ENCODE peak calls at places on chromosomes 5 and 9, in seven cellular contexts. Z is uterus, Q is HFF-Myc, X is AG09309, R is spleen, N is gastrocnemius medialis, P is cardiac fibroblast. E is an unnamed sample.

GRCh38 chr5:112491257-112491656 is 72.2 kb upstream of the EPB41L4A start:
- DNase-seq in Z (no peak), Q (no peak), X (no peak), R (no peak), N (no peak), P (no peak), E (no peak)

GRCh38 chr9:1709347-1709746 is 305.8 kb upstream of the SMARCA2 start:
- DNase-seq in Z (no peak), Q (no peak), X (no peak), R (no peak), N (no peak), P (no peak), E (no peak)

GRCh38 chr9:85723220-85723619 is 18.5 kb downstream of the AGTPBP1 start:
- DNase-seq in Z (no peak), Q (no peak), X (no peak), R (peak), N (no peak), P (no peak), E (no peak)

GRCh38 chr9:20477940-20478620 is 144.2 kb downstream of the MLLT3 start:
- DNase-seq in Z (no peak), Q (no peak), X (no peak), R (no peak), N (no peak), P (peak), E (peak)

GRCh38 chr5:71719092-71719964 is at the start of gene CARTPT:
- DNase-seq in Z (no peak), Q (no peak), X (no peak), R (no peak), N (no peak), P (peak), E (no peak)

GRCh38 chr5:52356311-52356918 is 431.3 kb upstream of the ITGA1 start:
- DNase-seq in Z (no peak), Q (no peak), X (no peak), R (no peak), N (no peak), P (peak), E (no peak)

GRCh38 chr5:158648631-158649030 is 451.1 kb downstream of the EBF1 start:
- DNase-seq in Z (no peak), Q (no peak), X (no peak), R (no peak), N (no peak), P (no peak), E (no peak)

GRCh38 chr5:149151717-149152116 is 10.4 kb downstream of the ABLIM3 start:
- DNase-seq in Z (no peak), Q (no peak), X (no peak), R (no peak), N (no peak), P (peak), E (peak)

GRCh38 chr5:8905021-8905420 is 640.9 kb downstream of the SEMA5A start:
- DNase-seq in Z (no peak), Q (peak), X (peak), R (no peak), N (no peak), P (peak), E (peak)

GRCh38 chr9:104572612-104573011 is 3.6 kb downstream of the OR13C8 start:
- DNase-seq in Z (no peak), Q (no peak), X (no peak), R (no peak), N (no peak), P (no peak), E (no peak)

GRCh38 chr5:160649304-160649703 is 202.7 kb downstream of the ATP10B start:
- DNase-seq in Z (no peak), Q (no peak), X (no peak), R (no peak), N (no peak), P (no peak), E (no peak)

GRCh38 chr9:132873403-132873802 is 4.7 kb downstream of the AK8 start:
- DNase-seq in Z (no peak), Q (no peak), X (no peak), R (no peak), N (no peak), P (no peak), E (no peak)

GRCh38 chr9:110728058-110728457 is 59.5 kb downstream of the MUSK start:
- DNase-seq in Z (no peak), Q (no peak), X (no peak), R (no peak), N (no peak), P (no peak), E (no peak)

GRCh38 chr9:135819905-135820304 is 87.4 kb downstream of the CAMSAP1 start:
- DNase-seq in Z (no peak), Q (no peak), X (no peak), R (no peak), N (no peak), P (no peak), E (no peak)
- TF ChIP-seq CTCF in Z (no peak), Q (no peak), X (no peak), R (no peak), N (no peak), P (peak), E (peak)

GRCh38 chr9:100756217-100756616 is 178.3 kb downstream of the CAVIN4 start:
- DNase-seq in Z (no peak), Q (no peak), X (no peak), R (no peak), N (no peak), P (no peak), E (no peak)

GRCh38 chr9:100759166-100759565 is 181.3 kb downstream of the CAVIN4 start:
- DNase-seq in Z (no peak), Q (no peak), X (no peak), R (no peak), N (no peak), P (no peak), E (no peak)
- TF ChIP-seq CTCF in Z (no peak), Q (no peak), X (no peak), R (no peak), N (no peak), P (no peak), E (no peak)

DNA sequence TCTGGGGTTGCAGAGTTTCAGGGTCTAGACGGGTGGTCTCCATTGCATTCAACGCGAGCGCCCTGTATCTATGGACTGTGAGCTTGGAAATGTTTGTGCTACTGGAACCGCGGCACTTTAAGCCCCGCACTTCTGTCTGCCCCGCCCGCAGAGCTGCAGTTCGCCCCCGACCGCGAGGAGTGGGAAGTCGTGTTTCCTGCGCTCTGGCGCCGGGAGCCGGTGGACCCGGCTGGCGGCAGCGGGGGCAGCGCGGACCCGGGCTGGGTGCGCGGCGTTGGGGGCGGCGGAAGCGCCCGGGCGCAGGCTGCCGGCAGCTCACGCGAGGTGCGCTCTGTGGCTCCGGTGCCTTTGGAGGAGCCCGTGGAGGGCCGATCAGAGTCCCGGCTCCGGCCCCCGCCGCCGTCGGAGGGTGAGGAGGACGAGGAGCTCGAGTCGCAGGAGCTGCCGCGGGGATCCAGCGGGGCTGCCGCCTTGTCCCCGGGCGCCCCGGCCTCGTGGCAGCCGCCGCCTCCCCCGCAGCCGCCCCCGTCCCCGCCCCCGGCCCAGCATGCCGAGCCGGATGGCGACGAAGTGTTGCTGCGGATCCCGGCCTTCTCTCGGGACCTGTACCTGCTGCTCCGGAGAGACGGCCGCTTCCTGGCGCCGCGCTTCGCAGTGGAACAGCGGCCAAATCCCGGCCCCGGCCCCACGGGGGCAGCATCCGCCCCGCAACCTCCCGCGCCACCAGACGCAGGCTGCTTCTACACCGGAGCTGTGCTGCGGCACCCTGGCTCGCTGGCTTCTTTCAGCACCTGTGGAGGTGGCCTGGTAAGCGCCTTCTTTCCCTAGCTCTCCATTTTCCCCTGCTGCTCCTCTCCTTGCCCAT is 1.1 kb downstream of the ADAMTS19 start:
- DNase-seq in Z (peak), Q (no peak), X (no peak), R (peak), N (peak), P (peak), E (no peak)
- TF ChIP-seq CTCF in Z (no peak), Q (peak), X (no peak), R (no peak), N (no peak), P (peak), E (no peak)

GRCh38 chr5:123554601-123555000 is 42.6 kb downstream of the CSNK1G3 start:
- DNase-seq in Z (no peak), Q (no peak), X (no peak), R (no peak), N (no peak), P (no peak), E (no peak)
- TF ChIP-seq CTCF in Z (no peak), Q (no peak), X (no peak), R (no peak), N (no peak), P (no peak), E (no peak)

GRCh38 chr9:23587433-23587832 is 238.6 kb downstream of the ELAVL2 start:
- DNase-seq in Z (peak), Q (no peak), X (no peak), R (no peak), N (peak), P (no peak), E (no peak)
- TF ChIP-seq CTCF in Z (no peak), Q (no peak), X (no peak), R (no peak), N (no peak), P (no peak), E (no peak)

GRCh38 chr5:81297531-81297930 is 3.9 kb upstream of the ZCCHC9 start:
- DNase-seq in Z (no peak), Q (no peak), X (no peak), R (no peak), N (no peak), P (no peak), E (no peak)

GRCh38 chr5:81305783-81306182 is 4.4 kb downstream of the ZCCHC9 start:
- DNase-seq in Z (no peak), Q (no peak), X (no peak), R (no peak), N (no peak), P (no peak), E (no peak)

GRCh38 chr5:81303563-81303962 is 2.2 kb downstream of the ZCCHC9 start:
- DNase-seq in Z (no peak), Q (peak), X (peak), R (no peak), N (no peak), P (peak), E (peak)

GRCh38 chr5:81302596-81302995 is 1.2 kb downstream of the ZCCHC9 start:
- DNase-seq in Z (no peak), Q (no peak), X (no peak), R (no peak), N (no peak), P (no peak), E (no peak)

GRCh38 chr5:81301221-81302015 is at the start of gene ZCCHC9:
- DNase-seq in Z (peak), Q (peak), X (peak), R (peak), N (peak), P (peak), E (peak)
- TF ChIP-seq CTCF in Z (peak), Q (peak), X (peak), R (peak), N (peak), P (peak), E (peak)

DNA sequence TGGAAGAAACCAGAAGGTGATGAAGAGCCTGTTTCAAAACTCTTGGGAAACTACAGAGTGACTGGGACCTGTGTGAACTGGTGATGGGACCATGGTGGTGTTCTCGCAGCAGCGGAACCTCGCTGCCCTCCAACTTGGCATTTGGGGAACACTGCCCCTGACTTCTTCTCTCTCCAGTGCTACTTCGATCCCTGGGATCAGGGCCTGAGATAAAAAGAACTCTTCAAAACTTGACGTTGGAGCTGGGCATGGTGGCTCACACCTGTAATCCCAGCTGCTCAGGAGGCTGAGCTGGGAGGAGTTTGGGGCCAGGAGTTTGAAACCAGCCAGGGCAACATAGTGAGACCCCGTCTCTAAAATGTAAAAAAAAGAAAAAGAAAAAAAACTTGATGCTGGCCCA is 18.1 kb downstream of the PITX1 start:
- DNase-seq in Z (no peak), Q (no peak), X (no peak), R (peak), N (no peak), P (no peak), E (no peak)
- TF ChIP-seq CTCF in Z (no peak), Q (no peak), X (no peak), R (no peak), N (no peak), P (no peak), E (no peak)

DNA sequence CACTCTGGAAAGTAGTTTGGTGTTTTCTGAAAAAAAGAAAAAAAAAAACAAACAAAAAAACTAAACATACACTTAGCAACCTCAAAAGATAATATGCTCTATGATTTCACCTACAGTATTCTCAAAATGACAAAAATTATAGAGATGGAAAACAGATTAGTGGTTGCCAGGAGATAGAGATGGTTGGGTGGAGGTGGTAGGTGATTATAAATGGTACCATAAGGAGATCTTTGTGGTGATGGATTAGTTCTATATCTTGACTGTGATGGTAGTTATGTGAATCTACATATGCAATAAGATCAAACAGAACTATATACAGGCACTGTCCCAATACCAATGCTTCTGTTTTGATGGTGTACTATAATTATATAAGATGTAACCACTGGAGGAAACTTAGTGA is 32.0 kb downstream of the PTBP3 start:
- DNase-seq in Z (no peak), Q (no peak), X (no peak), R (no peak), N (no peak), P (no peak), E (no peak)
- TF ChIP-seq CTCF in Z (no peak), Q (no peak), X (no peak), R (no peak), N (no peak), P (no peak), E (no peak)

E was measured in HFFc6.